ENCODE peak calls at places on chromosomes 7 and 10, in seven cellular contexts. One of them, this sample, is unnamed.

GRCh38 chr7:2717293-2717904 is 29.4 kb downstream of the AMZ1 start:
- DNase-seq in IMR-90: peak; percentile 62
- DNase-seq in fibroblast of lung: no peak
- DNase-seq in Panc1: no peak
- DNase-seq in progenitor cell of endocrine pancreas: no peak
- DNase-seq in body of pancreas: no peak
- DNase-seq in CD8-positive, alpha-beta T cell: no peak
- DNase-seq in this sample: peak; percentile 49

GRCh38 chr10:75353183-75353582 is 48.4 kb downstream of the ZNF503 start:
- DNase-seq in IMR-90: no peak
- DNase-seq in fibroblast of lung: no peak
- DNase-seq in Panc1: no peak
- DNase-seq in progenitor cell of endocrine pancreas: no peak
- DNase-seq in body of pancreas: no peak
- DNase-seq in CD8-positive, alpha-beta T cell: no peak
- DNase-seq in this sample: peak; percentile 76

GRCh38 chr10:95247200-95247880 is 43.5 kb downstream of the PDLIM1 start:
- DNase-seq in IMR-90: peak; percentile 95
- DNase-seq in fibroblast of lung: peak; percentile 95
- DNase-seq in Panc1: no peak
- DNase-seq in progenitor cell of endocrine pancreas: no peak
- DNase-seq in body of pancreas: no peak
- DNase-seq in CD8-positive, alpha-beta T cell: no peak
- DNase-seq in this sample: no peak

GRCh38 chr7:87570178-87570577 is 30.5 kb downstream of the ABCB1 start:
- DNase-seq in IMR-90: peak; percentile 92
- DNase-seq in fibroblast of lung: peak; percentile 95
- DNase-seq in Panc1: no peak
- DNase-seq in progenitor cell of endocrine pancreas: no peak
- DNase-seq in body of pancreas: no peak
- DNase-seq in CD8-positive, alpha-beta T cell: no peak
- DNase-seq in this sample: no peak

GRCh38 chr10:123132576-123133477 is 2.9 kb upstream of the HMX3 start:
- DNase-seq in IMR-90: peak; percentile 76
- DNase-seq in fibroblast of lung: peak; percentile 62
- DNase-seq in Panc1: peak; percentile 71
- DNase-seq in progenitor cell of endocrine pancreas: peak; percentile 87
- DNase-seq in body of pancreas: peak; percentile 87
- DNase-seq in CD8-positive, alpha-beta T cell: peak; percentile 90
- DNase-seq in this sample: peak; percentile 93

GRCh38 chr7:64890761-64891666 is 12.1 kb upstream of the ZNF273 start:
- DNase-seq in IMR-90: no peak
- DNase-seq in fibroblast of lung: peak; percentile 25
- DNase-seq in Panc1: no peak
- DNase-seq in progenitor cell of endocrine pancreas: no peak
- DNase-seq in body of pancreas: no peak
- DNase-seq in CD8-positive, alpha-beta T cell: no peak
- DNase-seq in this sample: no peak

GRCh38 chr7:100515072-100515532 is 23.9 kb upstream of the AGFG2 start:
- DNase-seq in IMR-90: peak; percentile 75
- DNase-seq in fibroblast of lung: peak; percentile 62
- DNase-seq in Panc1: no peak
- DNase-seq in progenitor cell of endocrine pancreas: no peak
- DNase-seq in body of pancreas: no peak
- DNase-seq in CD8-positive, alpha-beta T cell: no peak
- DNase-seq in this sample: no peak

GRCh38 chr10:128047337-128047736 is 78.9 kb downstream of the MKI67 start:
- DNase-seq in IMR-90: no peak
- DNase-seq in fibroblast of lung: peak; percentile 56
- DNase-seq in Panc1: no peak
- DNase-seq in progenitor cell of endocrine pancreas: peak; percentile 25
- DNase-seq in body of pancreas: peak; percentile 46
- DNase-seq in CD8-positive, alpha-beta T cell: peak; percentile 86
- DNase-seq in this sample: peak; percentile 59

GRCh38 chr10:124308811-124309210 is 109.9 kb downstream of the OAT start:
- DNase-seq in IMR-90: no peak
- DNase-seq in fibroblast of lung: no peak
- DNase-seq in Panc1: no peak
- DNase-seq in progenitor cell of endocrine pancreas: no peak
- DNase-seq in body of pancreas: no peak
- DNase-seq in CD8-positive, alpha-beta T cell: peak; percentile 36
- DNase-seq in this sample: no peak

DNA sequence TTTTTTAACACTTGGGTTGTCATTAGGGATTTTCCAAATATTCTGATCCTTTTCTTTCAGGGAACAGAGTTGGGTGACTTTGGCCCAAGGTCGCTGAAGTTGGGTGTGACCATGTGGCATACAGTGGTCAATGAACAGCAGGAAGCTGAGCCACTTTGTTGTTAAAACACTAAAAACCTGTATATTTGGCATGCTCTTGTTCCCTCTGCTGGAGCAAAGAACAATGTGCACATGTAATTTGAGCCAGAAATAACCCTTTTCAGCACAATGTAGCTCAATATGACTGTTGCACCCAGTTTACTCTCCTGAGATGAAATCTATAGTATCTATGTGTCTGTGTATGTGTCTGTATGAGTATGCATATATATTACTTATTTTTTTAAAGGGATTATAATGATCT is 74.9 kb downstream of the ADCYAP1R1 start:
- DNase-seq in IMR-90: peak; percentile 18
- DNase-seq in fibroblast of lung: peak; percentile 29
- DNase-seq in Panc1: no peak
- DNase-seq in progenitor cell of endocrine pancreas: no peak
- DNase-seq in body of pancreas: no peak
- DNase-seq in CD8-positive, alpha-beta T cell: no peak
- DNase-seq in this sample: no peak
- TF ChIP-seq CTCF in IMR-90: peak; percentile 37
- TF ChIP-seq CTCF in fibroblast of lung: peak; percentile 40
- TF ChIP-seq CTCF in Panc1: peak; percentile 31
- TF ChIP-seq CTCF in progenitor cell of endocrine pancreas: peak; percentile 44
- TF ChIP-seq CTCF in body of pancreas: no peak
- TF ChIP-seq CTCF in CD8-positive, alpha-beta T cell: no peak
- TF ChIP-seq CTCF in this sample: no peak

DNA sequence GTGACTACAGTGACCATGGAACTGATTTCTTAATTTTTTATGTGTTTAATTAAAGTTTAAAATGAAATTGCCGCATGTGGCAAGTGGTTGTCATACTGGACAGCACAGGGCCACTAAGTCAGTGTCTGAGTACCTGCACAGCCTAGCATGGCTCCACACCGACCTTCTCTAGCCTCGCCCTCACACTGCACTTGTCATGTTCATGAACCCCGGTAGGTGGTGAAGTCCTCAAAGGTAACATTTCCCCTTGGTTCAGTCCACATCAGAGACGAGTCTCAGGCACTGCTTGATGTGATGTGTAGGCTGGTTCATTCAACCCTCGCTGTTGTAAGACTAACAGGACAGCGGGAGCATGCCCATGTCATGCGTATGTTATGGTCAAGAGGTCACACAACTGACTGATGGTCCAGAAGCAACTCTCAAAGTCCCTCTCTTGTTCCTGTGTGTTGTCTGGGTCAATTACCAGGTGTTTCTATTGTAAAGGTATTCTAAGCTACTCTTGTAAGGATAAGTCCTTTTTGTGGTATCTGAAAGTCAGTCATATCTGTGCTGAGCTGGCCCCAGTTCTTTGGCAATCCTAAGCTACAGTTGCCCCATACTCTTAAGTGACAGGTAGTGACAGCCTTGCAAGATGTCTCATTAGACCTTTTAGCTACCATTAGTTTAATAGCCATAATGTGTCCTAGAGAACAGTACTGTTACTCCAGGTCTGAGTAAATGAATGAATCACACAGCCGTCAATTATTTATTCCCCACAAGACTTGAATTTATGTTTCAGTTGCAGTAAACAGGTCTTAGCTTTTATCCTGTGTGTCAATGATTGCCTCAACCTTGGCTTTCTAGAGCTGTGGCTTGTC is 32.9 kb upstream of the ZC3HAV1L start:
- DNase-seq in IMR-90: no peak
- DNase-seq in fibroblast of lung: no peak
- DNase-seq in Panc1: no peak
- DNase-seq in progenitor cell of endocrine pancreas: no peak
- DNase-seq in body of pancreas: no peak
- DNase-seq in CD8-positive, alpha-beta T cell: no peak
- DNase-seq in this sample: no peak
- TF ChIP-seq CTCF in IMR-90: no peak
- TF ChIP-seq CTCF in fibroblast of lung: no peak
- TF ChIP-seq CTCF in Panc1: no peak
- TF ChIP-seq CTCF in progenitor cell of endocrine pancreas: no peak
- TF ChIP-seq CTCF in body of pancreas: no peak
- TF ChIP-seq CTCF in CD8-positive, alpha-beta T cell: no peak
- TF ChIP-seq CTCF in this sample: no peak

GRCh38 chr7:98294798-98295382 is 13.4 kb downstream of the BRI3 start:
- DNase-seq in IMR-90: peak; percentile 47
- DNase-seq in fibroblast of lung: peak; percentile 31
- DNase-seq in Panc1: no peak
- DNase-seq in progenitor cell of endocrine pancreas: peak; percentile 60
- DNase-seq in body of pancreas: peak; percentile 78
- DNase-seq in CD8-positive, alpha-beta T cell: no peak
- DNase-seq in this sample: peak; percentile 82
- TF ChIP-seq CTCF in IMR-90: peak; percentile 74
- TF ChIP-seq CTCF in fibroblast of lung: peak; percentile 72
- TF ChIP-seq CTCF in Panc1: peak; percentile 90
- TF ChIP-seq CTCF in progenitor cell of endocrine pancreas: peak; percentile 84
- TF ChIP-seq CTCF in body of pancreas: peak; percentile 71
- TF ChIP-seq CTCF in CD8-positive, alpha-beta T cell: no peak
- TF ChIP-seq CTCF in this sample: peak; percentile 80

GRCh38 chr10:61138728-61139127 is 194.7 kb upstream of the RHOBTB1 start:
- DNase-seq in IMR-90: no peak
- DNase-seq in fibroblast of lung: no peak
- DNase-seq in Panc1: no peak
- DNase-seq in progenitor cell of endocrine pancreas: no peak
- DNase-seq in body of pancreas: no peak
- DNase-seq in CD8-positive, alpha-beta T cell: no peak
- DNase-seq in this sample: no peak

GRCh38 chr10:61139230-61139928 is 195.4 kb upstream of the RHOBTB1 start:
- DNase-seq in IMR-90: no peak
- DNase-seq in fibroblast of lung: no peak
- DNase-seq in Panc1: no peak
- DNase-seq in progenitor cell of endocrine pancreas: no peak
- DNase-seq in body of pancreas: no peak
- DNase-seq in CD8-positive, alpha-beta T cell: no peak
- DNase-seq in this sample: no peak

GRCh38 chr10:61140765-61141392 is 196.9 kb upstream of the RHOBTB1 start:
- DNase-seq in IMR-90: peak; percentile 77
- DNase-seq in fibroblast of lung: peak; percentile 57
- DNase-seq in Panc1: peak; percentile 67
- DNase-seq in progenitor cell of endocrine pancreas: no peak
- DNase-seq in body of pancreas: peak; percentile 42
- DNase-seq in CD8-positive, alpha-beta T cell: no peak
- DNase-seq in this sample: no peak

DNA sequence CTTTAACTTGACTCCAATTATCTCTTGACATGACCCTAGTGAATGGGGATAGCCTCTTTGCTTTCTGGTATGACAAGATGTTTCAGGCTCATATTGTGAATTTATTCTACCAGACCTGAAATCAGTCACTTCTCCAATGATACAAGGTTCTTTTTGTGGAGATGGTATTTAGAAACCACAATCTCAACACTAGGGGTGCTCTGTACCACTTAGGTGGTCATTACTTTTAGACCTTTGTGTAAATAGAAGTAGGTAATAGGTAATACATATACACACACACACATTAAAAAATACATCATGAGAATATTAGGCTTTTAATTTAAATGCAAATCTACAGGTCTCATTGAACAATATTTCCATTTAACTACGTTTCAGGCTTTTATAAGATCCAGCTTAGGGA is 199.0 kb upstream of the RHOBTB1 start:
- DNase-seq in IMR-90: no peak
- DNase-seq in fibroblast of lung: no peak
- DNase-seq in Panc1: no peak
- DNase-seq in progenitor cell of endocrine pancreas: no peak
- DNase-seq in body of pancreas: no peak
- DNase-seq in CD8-positive, alpha-beta T cell: no peak
- DNase-seq in this sample: no peak
- TF ChIP-seq CTCF in IMR-90: no peak
- TF ChIP-seq CTCF in fibroblast of lung: no peak
- TF ChIP-seq CTCF in Panc1: no peak
- TF ChIP-seq CTCF in progenitor cell of endocrine pancreas: no peak
- TF ChIP-seq CTCF in body of pancreas: no peak
- TF ChIP-seq CTCF in CD8-positive, alpha-beta T cell: no peak
- TF ChIP-seq CTCF in this sample: no peak

DNA sequence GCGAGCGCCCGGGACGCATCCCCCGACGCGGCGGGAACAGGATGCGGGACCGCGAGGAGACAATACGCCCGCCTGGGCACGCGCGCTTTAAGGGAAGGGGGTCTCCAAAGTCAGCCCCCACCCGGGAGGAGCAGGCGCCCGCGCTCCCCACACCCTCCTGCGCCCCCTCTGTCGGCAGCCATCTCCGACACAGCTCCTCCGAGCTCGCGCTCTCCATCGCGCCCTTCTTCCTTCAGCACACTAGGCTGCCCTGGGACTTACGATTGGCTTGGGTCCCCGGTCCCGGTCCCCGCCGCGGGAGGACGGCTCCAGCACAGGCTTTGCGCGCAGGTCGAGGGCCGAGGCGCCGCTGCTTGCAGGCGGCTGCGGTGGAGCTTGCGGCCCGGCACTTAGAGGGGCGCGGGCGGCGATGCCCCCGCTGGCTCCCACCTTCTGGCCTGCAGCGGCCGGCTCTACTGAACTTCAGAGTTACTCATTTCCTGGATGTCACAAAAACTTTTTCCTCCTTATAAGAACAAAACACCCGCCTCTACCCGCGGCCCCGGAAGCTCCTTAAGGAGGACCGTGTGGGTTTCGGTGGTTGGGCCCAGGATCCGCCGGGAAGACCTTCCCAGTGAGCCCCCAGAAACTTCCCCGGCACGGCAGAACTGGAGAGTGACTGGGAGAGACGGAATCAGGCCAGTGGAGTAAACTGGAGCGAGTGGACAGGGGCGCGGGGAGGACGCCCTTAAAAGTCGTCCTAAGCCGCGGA is at the start of gene ITPRIP:
- DNase-seq in IMR-90: peak; percentile 87
- DNase-seq in fibroblast of lung: peak; percentile 90
- DNase-seq in Panc1: no peak
- DNase-seq in progenitor cell of endocrine pancreas: peak; percentile 43
- DNase-seq in body of pancreas: peak; percentile 70
- DNase-seq in CD8-positive, alpha-beta T cell: peak; percentile 84
- DNase-seq in this sample: peak; percentile 75
- TF ChIP-seq CTCF in IMR-90: no peak
- TF ChIP-seq CTCF in fibroblast of lung: peak; percentile 23
- TF ChIP-seq CTCF in Panc1: peak; percentile 45
- TF ChIP-seq CTCF in progenitor cell of endocrine pancreas: peak; percentile 46
- TF ChIP-seq CTCF in body of pancreas: no peak
- TF ChIP-seq CTCF in CD8-positive, alpha-beta T cell: no peak
- TF ChIP-seq CTCF in this sample: peak; percentile 18

GRCh38 chr7:66905689-66906088 is 15.3 kb upstream of the TMEM248 start:
- DNase-seq in IMR-90: no peak
- DNase-seq in fibroblast of lung: no peak
- DNase-seq in Panc1: no peak
- DNase-seq in progenitor cell of endocrine pancreas: no peak
- DNase-seq in body of pancreas: no peak
- DNase-seq in CD8-positive, alpha-beta T cell: no peak
- DNase-seq in this sample: no peak
- TF ChIP-seq CTCF in IMR-90: peak; percentile 7
- TF ChIP-seq CTCF in fibroblast of lung: peak; percentile 26
- TF ChIP-seq CTCF in Panc1: peak; percentile 27
- TF ChIP-seq CTCF in progenitor cell of endocrine pancreas: peak; percentile 16
- TF ChIP-seq CTCF in body of pancreas: no peak
- TF ChIP-seq CTCF in CD8-positive, alpha-beta T cell: no peak
- TF ChIP-seq CTCF in this sample: no peak

GRCh38 chr7:68958571-68958970 is 639.7 kb upstream of the AUTS2 start:
- DNase-seq in IMR-90: no peak
- DNase-seq in fibroblast of lung: no peak
- DNase-seq in Panc1: no peak
- DNase-seq in progenitor cell of endocrine pancreas: no peak
- DNase-seq in body of pancreas: no peak
- DNase-seq in CD8-positive, alpha-beta T cell: no peak
- DNase-seq in this sample: no peak

GRCh38 chr7:68955656-68956055 is 642.6 kb upstream of the AUTS2 start:
- DNase-seq in IMR-90: no peak
- DNase-seq in fibroblast of lung: no peak
- DNase-seq in Panc1: no peak
- DNase-seq in progenitor cell of endocrine pancreas: no peak
- DNase-seq in body of pancreas: no peak
- DNase-seq in CD8-positive, alpha-beta T cell: no peak
- DNase-seq in this sample: no peak
- TF ChIP-seq CTCF in IMR-90: no peak
- TF ChIP-seq CTCF in fibroblast of lung: no peak
- TF ChIP-seq CTCF in Panc1: no peak
- TF ChIP-seq CTCF in progenitor cell of endocrine pancreas: no peak
- TF ChIP-seq CTCF in body of pancreas: no peak
- TF ChIP-seq CTCF in CD8-positive, alpha-beta T cell: no peak
- TF ChIP-seq CTCF in this sample: no peak